ENCODE peak calls at places on chromosomes 12 and 14, in six cellular contexts. One of them, this sample, is unnamed.
A peak's percentile ranks its signal among the peaks of the same experiment; 100 is the strongest.

GRCh38 chr12:81811778-81812125 is 52.6 kb upstream of the PPFIA2 start:
- DNase-seq in hepatic stellate cell: no peak
- DNase-seq in activated naive CD8-positive, alpha-beta T cell treated with anti-CD3 and anti-CD28 coated beads for 36 hours: no peak
- DNase-seq in ELR: no peak
- DNase-seq in GM03348: no peak
- DNase-seq in islet precursor cell: no peak
- DNase-seq in this sample: no peak

GRCh38 chr12:102009796-102010195 is 52.0 kb downstream of the WASHC3 start:
- DNase-seq in hepatic stellate cell: no peak
- DNase-seq in activated naive CD8-positive, alpha-beta T cell treated with anti-CD3 and anti-CD28 coated beads for 36 hours: no peak
- DNase-seq in ELR: no peak
- DNase-seq in GM03348: no peak
- DNase-seq in islet precursor cell: no peak
- DNase-seq in this sample: no peak

GRCh38 chr14:96253140-96253539 is 2.9 kb upstream of the BDKRB1 start:
- DNase-seq in hepatic stellate cell: peak; percentile 90
- DNase-seq in activated naive CD8-positive, alpha-beta T cell treated with anti-CD3 and anti-CD28 coated beads for 36 hours: no peak
- DNase-seq in ELR: peak; percentile 94
- DNase-seq in GM03348: peak; percentile 85
- DNase-seq in islet precursor cell: peak; percentile 93
- DNase-seq in this sample: peak; percentile 72

GRCh38 chr14:22460461-22461195 is 128.4 kb downstream of the DAD1 start:
- DNase-seq in hepatic stellate cell: no peak
- DNase-seq in activated naive CD8-positive, alpha-beta T cell treated with anti-CD3 and anti-CD28 coated beads for 36 hours: no peak
- DNase-seq in ELR: no peak
- DNase-seq in GM03348: no peak
- DNase-seq in islet precursor cell: peak; percentile 12
- DNase-seq in this sample: no peak

GRCh38 chr14:100656996-100657395 is 69.7 kb upstream of the DLK1 start:
- DNase-seq in hepatic stellate cell: no peak
- DNase-seq in activated naive CD8-positive, alpha-beta T cell treated with anti-CD3 and anti-CD28 coated beads for 36 hours: no peak
- DNase-seq in ELR: no peak
- DNase-seq in GM03348: no peak
- DNase-seq in islet precursor cell: no peak
- DNase-seq in this sample: no peak

GRCh38 chr14:95452176-95452889 is 64.1 kb downstream of the SYNE3 start:
- DNase-seq in hepatic stellate cell: peak; percentile 64
- DNase-seq in activated naive CD8-positive, alpha-beta T cell treated with anti-CD3 and anti-CD28 coated beads for 36 hours: no peak
- DNase-seq in ELR: peak; percentile 33
- DNase-seq in GM03348: peak; percentile 53
- DNase-seq in islet precursor cell: no peak
- DNase-seq in this sample: no peak

GRCh38 chr12:52127683-52128450 is 48.4 kb downstream of the SMIM41 start:
- DNase-seq in hepatic stellate cell: peak; percentile 2
- DNase-seq in activated naive CD8-positive, alpha-beta T cell treated with anti-CD3 and anti-CD28 coated beads for 36 hours: no peak
- DNase-seq in ELR: no peak
- DNase-seq in GM03348: peak; percentile 1
- DNase-seq in islet precursor cell: peak; percentile 29
- DNase-seq in this sample: no peak

GRCh38 chr14:105843444-105844046 is 317.2 kb downstream of the TMEM121 start:
- DNase-seq in hepatic stellate cell: no peak
- DNase-seq in activated naive CD8-positive, alpha-beta T cell treated with anti-CD3 and anti-CD28 coated beads for 36 hours: no peak
- DNase-seq in ELR: no peak
- DNase-seq in GM03348: no peak
- DNase-seq in islet precursor cell: peak; percentile 34
- DNase-seq in this sample: no peak

GRCh38 chr12:2627343-2628191 is 167.2 kb upstream of the FKBP4 start:
- DNase-seq in hepatic stellate cell: no peak
- DNase-seq in activated naive CD8-positive, alpha-beta T cell treated with anti-CD3 and anti-CD28 coated beads for 36 hours: no peak
- DNase-seq in ELR: peak; percentile 9
- DNase-seq in GM03348: no peak
- DNase-seq in islet precursor cell: peak; percentile 87
- DNase-seq in this sample: no peak

GRCh38 chr12:107328442-107329133 is 235.2 kb upstream of the CRY1 start:
- DNase-seq in hepatic stellate cell: no peak
- DNase-seq in activated naive CD8-positive, alpha-beta T cell treated with anti-CD3 and anti-CD28 coated beads for 36 hours: peak; percentile 52
- DNase-seq in ELR: peak; percentile 81
- DNase-seq in GM03348: no peak
- DNase-seq in islet precursor cell: peak; percentile 87
- DNase-seq in this sample: no peak

GRCh38 chr14:103887170-103887501 is 39.8 kb upstream of the PPP1R13B start:
- DNase-seq in hepatic stellate cell: no peak
- DNase-seq in activated naive CD8-positive, alpha-beta T cell treated with anti-CD3 and anti-CD28 coated beads for 36 hours: no peak
- DNase-seq in ELR: no peak
- DNase-seq in GM03348: no peak
- DNase-seq in islet precursor cell: peak; percentile 48
- DNase-seq in this sample: no peak

GRCh38 chr12:57519758-57520007 is 631 bp downstream of the DDIT3 start:
- DNase-seq in hepatic stellate cell: no peak
- DNase-seq in activated naive CD8-positive, alpha-beta T cell treated with anti-CD3 and anti-CD28 coated beads for 36 hours: peak; percentile 34
- DNase-seq in ELR: no peak
- DNase-seq in GM03348: no peak
- DNase-seq in islet precursor cell: peak; percentile 84
- DNase-seq in this sample: no peak

GRCh38 chr14:89849931-89850330 is 104.6 kb downstream of the EFCAB11 start:
- DNase-seq in hepatic stellate cell: peak; percentile 31
- DNase-seq in activated naive CD8-positive, alpha-beta T cell treated with anti-CD3 and anti-CD28 coated beads for 36 hours: no peak
- DNase-seq in ELR: peak; percentile 52
- DNase-seq in GM03348: peak; percentile 63
- DNase-seq in islet precursor cell: no peak
- DNase-seq in this sample: peak; percentile 21

GRCh38 chr12:64682572-64683277 is 72.4 kb downstream of the RASSF3 start:
- DNase-seq in hepatic stellate cell: no peak
- DNase-seq in activated naive CD8-positive, alpha-beta T cell treated with anti-CD3 and anti-CD28 coated beads for 36 hours: no peak
- DNase-seq in ELR: no peak
- DNase-seq in GM03348: peak; percentile 52
- DNase-seq in islet precursor cell: peak; percentile 87
- DNase-seq in this sample: no peak

This sample was measured in HFFc6.